ENCODE peak calls at places on chromosomes 6 and 20, in six cellular contexts. E, R, X, K, A and Z are unnamed samples.

GRCh38 chr20:46151936-46152335 is 33.8 kb downstream of the CD40 start:
- DNase-seq in E (peak), A (peak), K (peak), R (peak), X (no peak), Z (no peak)

GRCh38 chr20:48705208-48706115 is 122.3 kb downstream of the PREX1 start:
- DNase-seq in R (no peak), X (no peak), E (no peak), A (no peak), K (peak), Z (no peak)

GRCh38 chr6:156197513-156197912 is 579.7 kb upstream of the ARID1B start:
- DNase-seq in R (no peak), A (no peak), X (no peak), K (no peak), E (no peak), Z (no peak)

GRCh38 chr20:2729251-2729713 is 36.7 kb downstream of the EBF4 start:
- DNase-seq in R (no peak), X (no peak), A (no peak), K (peak), E (no peak), Z (no peak)

GRCh38 chr6:169141706-169142705 is 111.6 kb downstream of the THBS2 start:
- DNase-seq in A (no peak), K (no peak), X (no peak), R (no peak), E (no peak), Z (no peak)

GRCh38 chr6:14706378-14706929 is 539.4 kb upstream of the JARID2 start:
- DNase-seq in E (no peak), X (no peak), A (no peak), R (peak), K (no peak), Z (no peak)

GRCh38 chr20:46037036-46037435 is 8.0 kb downstream of the SLC12A5 start:
- DNase-seq in R (no peak), A (no peak), X (no peak), K (no peak), E (no peak), Z (no peak)

GRCh38 chr6:56076033-56076432 is 171.3 kb downstream of the COL21A1 start:
- DNase-seq in R (peak), A (no peak), X (no peak), K (no peak), E (no peak), Z (no peak)

GRCh38 chr6:165659945-165660862 is 2.8 kb downstream of the PDE10A start:
- DNase-seq in E (peak), K (peak), A (no peak), R (no peak), X (no peak), Z (no peak)

GRCh38 chr6:136980070-136980469 is 58.0 kb downstream of the SLC35D3 start:
- DNase-seq in K (peak), R (no peak), E (no peak), X (no peak), A (no peak), Z (no peak)

GRCh38 chr6:8939615-8940014 is 504.3 kb upstream of the SLC35B3 start:
- DNase-seq in R (peak), K (no peak), A (peak), X (no peak), E (no peak), Z (no peak)

GRCh38 chr6:168221000-168221399 is 98.6 kb downstream of the DACT2 start:
- DNase-seq in R (no peak), A (no peak), X (no peak), E (no peak), K (no peak), Z (no peak)

GRCh38 chr20:47319517-47320252 is 36.8 kb downstream of the ZMYND8 start:
- DNase-seq in A (no peak), K (no peak), E (peak), X (no peak), R (no peak), Z (no peak)

GRCh38 chr6:165884813-165885765 is 222.0 kb upstream of the PDE10A start:
- DNase-seq in E (peak), R (peak), X (no peak), K (peak), A (peak), Z (peak)

GRCh38 chr6:155093430-155093829 is 98.3 kb downstream of the TIAM2 start:
- DNase-seq in X (no peak), E (peak), A (no peak), K (no peak), R (no peak), Z (no peak)

GRCh38 chr6:155090166-155090565 is 95.1 kb downstream of the TIAM2 start:
- DNase-seq in K (no peak), E (no peak), R (no peak), X (no peak), A (no peak), Z (no peak)

GRCh38 chr6:155091756-155092155 is 96.6 kb downstream of the TIAM2 start:
- DNase-seq in A (no peak), X (no peak), E (no peak), K (no peak), R (no peak), Z (no peak)

GRCh38 chr6:155088856-155089255 is 93.7 kb downstream of the TIAM2 start:
- DNase-seq in X (no peak), K (no peak), A (no peak), E (no peak), R (no peak), Z (no peak)

GRCh38 chr6:155089746-155090145 is 94.6 kb downstream of the TIAM2 start:
- DNase-seq in X (no peak), K (no peak), R (no peak), E (no peak), A (no peak), Z (no peak)
- TF ChIP-seq REST in X (no peak), K (no peak), R (no peak), E (no peak), A (no peak), Z (no peak)

GRCh38 chr20:51469046-51469445 is 73.5 kb downstream of the NFATC2 start:
- DNase-seq in A (no peak), R (no peak), K (no peak), X (no peak), E (no peak), Z (no peak)

GRCh38 chr20:51470907-51471411 is 71.6 kb downstream of the NFATC2 start:
- DNase-seq in A (no peak), R (no peak), E (no peak), X (no peak), K (no peak), Z (no peak)

GRCh38 chr20:51469578-51470520 is 72.7 kb downstream of the NFATC2 start:
- DNase-seq in K (no peak), E (no peak), R (no peak), X (no peak), A (no peak), Z (no peak)

GRCh38 chr20:51468636-51469035 is 73.9 kb downstream of the NFATC2 start:
- DNase-seq in K (no peak), E (no peak), X (no peak), R (no peak), A (no peak), Z (no peak)

GRCh38 chr20:51470521-51470875 is 72.0 kb downstream of the NFATC2 start:
- DNase-seq in X (no peak), R (no peak), K (no peak), E (no peak), A (no peak), Z (no peak)
- H3K27ac ChIP-seq in X (no peak), R (no peak), K (no peak), E (no peak), A (no peak), Z (no peak)

DNA sequence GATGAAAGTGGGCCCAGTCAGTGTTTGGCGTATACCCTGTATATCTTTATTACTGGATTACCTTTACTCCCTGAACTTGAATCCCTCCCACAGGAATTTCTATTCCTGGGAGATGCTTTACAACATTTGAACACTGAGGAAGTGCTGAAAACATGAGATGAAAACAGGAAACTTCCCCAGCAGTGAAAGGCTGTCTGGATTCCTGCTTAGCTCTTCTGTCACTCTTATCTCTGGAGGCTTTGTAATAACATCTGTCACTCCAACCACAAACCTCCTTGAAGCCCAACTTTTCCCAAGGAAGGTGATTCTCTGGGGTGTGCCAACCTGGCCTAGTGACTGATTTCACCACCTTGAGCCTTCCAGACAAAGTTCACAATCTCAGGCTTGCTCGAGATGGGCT is 264.5 kb upstream of the BMP2 start:
- DNase-seq in K (no peak), A (no peak), E (no peak), R (no peak), X (no peak), Z (no peak)
- TF ChIP-seq REST in K (no peak), A (no peak), E (no peak), R (no peak), X (no peak), Z (no peak)

DNA sequence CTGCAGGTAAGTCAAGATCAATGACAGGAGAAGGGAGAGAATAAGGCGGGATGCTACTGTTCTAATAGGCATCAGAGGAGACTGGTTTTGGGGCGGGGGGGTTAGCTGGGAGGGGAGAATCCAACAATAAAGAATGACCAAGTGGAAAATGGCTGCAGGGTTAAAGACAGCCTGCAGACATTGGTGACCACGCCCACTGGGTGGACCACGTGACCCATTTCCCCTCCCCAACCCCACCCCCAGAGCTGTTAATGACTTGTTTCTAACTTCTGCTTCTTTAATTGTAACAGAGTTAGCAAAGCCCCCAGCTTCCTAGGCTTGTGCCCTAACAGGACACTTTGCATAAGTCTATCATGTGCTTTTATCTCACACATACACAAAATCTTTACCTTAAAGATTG is 344.5 kb downstream of the KIF16B start:
- DNase-seq in A (no peak), E (no peak), R (no peak), X (no peak), K (no peak), Z (no peak)
- H3K27ac ChIP-seq in A (no peak), E (no peak), R (no peak), X (no peak), K (no peak), Z (no peak)

GRCh38 chr20:59123011-59123676 is 40.5 kb upstream of the ZNF831 start:
- DNase-seq in X (no peak), R (no peak), E (no peak), A (no peak), K (no peak), Z (no peak)
- TF ChIP-seq REST in X (no peak), R (no peak), E (no peak), A (no peak), K (no peak), Z (no peak)

GRCh38 chr20:20732641-20733040 is 20.2 kb upstream of the RALGAPA2 start:
- DNase-seq in A (no peak), R (no peak), X (no peak), K (no peak), E (no peak), Z (no peak)
- H3K27ac ChIP-seq in A (no peak), R (no peak), X (no peak), K (no peak), E (no peak), Z (peak)

GRCh38 chr20:33002087-33002808 is 2.0 kb downstream of the SUN5 start:
- DNase-seq in E (no peak), R (no peak), A (no peak), K (no peak), X (no peak), Z (no peak)
- TF ChIP-seq REST in E (no peak), R (no peak), A (no peak), K (no peak), X (no peak), Z (no peak)

GRCh38 chr6:125924169-125924568 is 32.4 kb upstream of the HINT3 start:
- DNase-seq in E (no peak), K (no peak), X (no peak), R (no peak), A (no peak), Z (no peak)

GRCh38 chr6:125926711-125927110 is 29.9 kb upstream of the HINT3 start:
- DNase-seq in K (no peak), E (no peak), A (no peak), X (no peak), R (no peak), Z (no peak)

GRCh38 chr6:125924697-125925358 is 31.7 kb upstream of the HINT3 start:
- DNase-seq in E (no peak), R (no peak), K (no peak), X (no peak), A (no peak), Z (no peak)

GRCh38 chr6:125922322-125922860 is 34.2 kb upstream of the HINT3 start:
- DNase-seq in A (no peak), K (no peak), R (peak), E (no peak), X (no peak), Z (no peak)

GRCh38 chr6:125923371-125923877 is 33.1 kb upstream of the HINT3 start:
- DNase-seq in K (no peak), A (no peak), E (no peak), R (no peak), X (no peak), Z (no peak)
- H3K27ac ChIP-seq in K (no peak), A (no peak), E (no peak), R (peak), X (no peak), Z (peak)